ENCODE peak calls at places on chromosomes 4 and X, in ten cellular contexts. R is ovary, T is IMR-90, U is heart left ventricle, C is adrenal gland, D is transverse colon, X is A549, F is sigmoid colon, Z is lower leg skin, N is GM12891. J is an unnamed sample.

GRCh38 chrX:30577362-30577961 is at the start of gene TASL:
- DNase-seq in Z (no peak), C (no peak), R (no peak), D (peak; percentile 23), F (no peak), X (no peak), U (no peak), T (no peak), N (no peak), J (no peak)

GRCh38 chr4:10593130-10593529 is 91.4 kb downstream of the CLNK start:
- DNase-seq in U (no peak), C (no peak), X (no peak), T (no peak), R (no peak), D (no peak), F (no peak), Z (no peak), N (no peak), J (no peak)

GRCh38 chr4:10345381-10345784 is 111.8 kb downstream of the ZNF518B start:
- DNase-seq in F (no peak), R (no peak), C (no peak), D (no peak), U (no peak), N (no peak), T (no peak), X (no peak), Z (no peak), J (peak; percentile 51)

GRCh38 chr4:6991249-6991648 is 51.9 kb upstream of the TADA2B start:
- DNase-seq in X (no peak), F (no peak), U (no peak), R (no peak), T (no peak), N (no peak), D (no peak), C (no peak), Z (peak; percentile 60), J (no peak)

GRCh38 chr4:102420563-102421221 is 75.4 kb upstream of the SLC39A8 start:
- DNase-seq in D (no peak), T (peak; percentile 26), N (no peak), X (peak; percentile 22), R (no peak), C (no peak), Z (no peak), U (no peak), F (no peak), J (peak; percentile 9)

GRCh38 chrX:136525738-136526606 is 6.0 kb upstream of the VGLL1 start:
- DNase-seq in R (peak; percentile 83), N (no peak), X (peak; percentile 20), D (peak; percentile 74), U (peak; percentile 79), T (peak; percentile 85), Z (no peak), F (peak; percentile 95), C (peak; percentile 74), J (no peak)

GRCh38 chr4:23911675-23912455 is 22.0 kb upstream of the PPARGC1A start:
- DNase-seq in R (no peak), T (no peak), X (no peak), U (no peak), Z (no peak), C (no peak), N (no peak), F (no peak), D (no peak), J (no peak)

GRCh38 chr4:184732126-184732525 is 1.8 kb downstream of the CENPU start:
- DNase-seq in C (no peak), Z (no peak), D (no peak), F (no peak), X (no peak), N (no peak), T (peak; percentile 35), R (no peak), U (no peak), J (peak; percentile 17)

GRCh38 chrX:132592880-132593279 is 104.0 kb upstream of the MBNL3 start:
- DNase-seq in T (no peak), F (no peak), X (peak; percentile 1), C (peak; percentile 21), N (no peak), D (no peak), Z (no peak), R (no peak), U (no peak), J (peak; percentile 24)

GRCh38 chrX:106740193-106740780 is 13.8 kb downstream of the RNF128 start:
- DNase-seq in C (no peak), Z (no peak), F (no peak), X (no peak), N (no peak), D (no peak), R (no peak), T (no peak), U (no peak), J (no peak)

DNA sequence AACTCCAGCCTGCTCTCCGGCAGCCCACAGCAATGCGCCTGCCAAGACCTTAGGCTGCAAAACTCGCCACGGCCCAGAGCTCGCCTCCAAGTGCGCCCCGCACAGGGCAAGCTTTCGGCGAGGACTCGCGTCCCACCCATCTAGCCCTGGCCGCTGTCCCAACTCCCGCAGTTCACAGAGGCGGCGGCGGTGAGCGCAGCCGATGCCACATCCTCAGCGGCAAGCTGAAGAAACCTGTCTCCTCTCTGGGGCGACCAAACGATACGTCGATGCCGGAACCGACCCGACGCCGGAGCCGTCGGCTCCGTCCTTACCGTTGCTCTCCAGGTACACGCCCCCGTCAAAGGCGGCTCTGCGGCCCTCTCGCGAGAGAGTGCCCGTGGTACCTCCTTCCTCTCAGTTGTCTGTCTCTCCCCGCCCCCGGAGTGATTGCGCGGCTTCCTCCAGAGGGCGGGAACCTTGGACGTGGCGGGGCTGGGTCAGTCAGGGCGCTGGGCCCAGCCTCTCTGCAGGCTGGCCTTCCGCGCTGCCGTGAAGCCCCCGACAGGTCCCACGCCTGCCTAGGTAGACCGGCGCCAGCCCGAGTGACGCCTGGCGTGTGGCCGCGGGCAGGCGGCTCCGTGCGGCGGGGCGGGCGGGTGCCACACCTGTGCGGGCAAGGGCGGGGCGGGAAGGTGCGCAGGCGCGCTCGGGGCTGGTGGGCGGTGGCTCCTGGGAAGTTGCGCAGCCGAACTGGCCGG is 380 bp upstream of the RAB33B start:
- DNase-seq in U (peak; percentile 99), T (peak; percentile 97), N (peak; percentile 85), X (peak; percentile 97), F (peak; percentile 99), R (peak; percentile 97), Z (peak; percentile 100), D (peak; percentile 98), C (peak; percentile 97), J (peak; percentile 95)
- TF ChIP-seq POLR2A in U (peak; percentile 73), T (peak; percentile 94), N (peak; percentile 82), X (peak; percentile 58), F (peak; percentile 80), R (peak; percentile 75), Z (no peak), D (peak; percentile 92), C (peak; percentile 74), J (peak; percentile 95)

GRCh38 chrX:78944351-78944750 is 840 bp upstream of the P2RY10 start:
- DNase-seq in Z (no peak), U (no peak), D (no peak), C (no peak), X (no peak), F (no peak), T (no peak), N (no peak), R (no peak), J (no peak)

GRCh38 chrX:78946178-78946896 is 1.1 kb downstream of the P2RY10 start:
- DNase-seq in R (no peak), T (no peak), C (no peak), F (no peak), U (no peak), D (no peak), N (no peak), X (no peak), Z (no peak), J (no peak)

GRCh38 chrX:78950157-78950556 is 5.0 kb downstream of the P2RY10 start:
- DNase-seq in Z (no peak), T (no peak), F (no peak), C (no peak), U (no peak), D (no peak), X (no peak), N (no peak), R (no peak), J (no peak)

DNA sequence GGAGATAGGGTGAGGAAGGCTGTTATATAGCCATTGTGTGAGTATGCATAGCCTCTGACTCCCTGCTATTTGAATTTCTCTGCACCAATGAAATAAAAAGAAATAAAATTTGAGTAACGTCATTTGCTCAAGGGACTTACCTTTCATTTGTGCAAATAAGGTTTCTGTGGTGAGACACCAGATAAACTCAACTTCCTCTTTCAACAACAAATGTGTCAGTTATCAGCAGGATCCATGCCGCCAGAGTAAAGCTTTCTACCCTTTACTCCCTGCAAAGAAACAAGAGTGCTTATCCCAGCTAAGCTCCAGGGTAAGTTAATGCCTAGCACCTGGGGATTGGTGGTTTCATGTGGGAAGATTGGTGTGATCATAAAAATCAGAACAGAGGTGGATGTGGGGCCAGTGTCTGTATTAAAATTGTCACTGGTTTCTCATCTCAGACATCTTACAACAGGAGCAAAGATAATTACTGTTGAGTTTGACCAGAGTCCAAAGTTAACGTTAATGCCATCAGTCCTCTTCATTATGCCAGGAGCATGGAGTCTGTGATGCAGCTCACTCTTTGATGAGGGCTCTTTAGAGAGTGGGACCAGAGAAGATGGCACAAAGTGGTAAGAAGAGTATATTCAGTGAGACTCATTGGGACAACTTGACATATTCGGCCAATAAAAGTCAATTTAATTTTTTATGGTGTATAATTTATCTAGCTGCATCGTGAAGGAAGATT is at the start of gene P2RY10:
- DNase-seq in T (no peak), X (no peak), C (no peak), R (no peak), N (no peak), Z (no peak), D (peak; percentile 24), F (no peak), U (no peak), J (no peak)
- TF ChIP-seq POLR2A in T (no peak), X (no peak), C (no peak), R (no peak), N (peak; percentile 88), Z (no peak), D (peak; percentile 60), F (no peak), U (no peak), J (no peak)

GRCh38 chr4:8710416-8710815 is 117.9 kb downstream of the CPZ start:
- DNase-seq in F (peak; percentile 39), Z (peak; percentile 63), N (no peak), R (no peak), C (no peak), D (peak; percentile 2), T (no peak), U (no peak), X (no peak), J (no peak)
- TF ChIP-seq POLR2A in F (no peak), Z (no peak), N (no peak), R (no peak), C (no peak), D (no peak), T (no peak), U (no peak), X (no peak), J (no peak)

DNA sequence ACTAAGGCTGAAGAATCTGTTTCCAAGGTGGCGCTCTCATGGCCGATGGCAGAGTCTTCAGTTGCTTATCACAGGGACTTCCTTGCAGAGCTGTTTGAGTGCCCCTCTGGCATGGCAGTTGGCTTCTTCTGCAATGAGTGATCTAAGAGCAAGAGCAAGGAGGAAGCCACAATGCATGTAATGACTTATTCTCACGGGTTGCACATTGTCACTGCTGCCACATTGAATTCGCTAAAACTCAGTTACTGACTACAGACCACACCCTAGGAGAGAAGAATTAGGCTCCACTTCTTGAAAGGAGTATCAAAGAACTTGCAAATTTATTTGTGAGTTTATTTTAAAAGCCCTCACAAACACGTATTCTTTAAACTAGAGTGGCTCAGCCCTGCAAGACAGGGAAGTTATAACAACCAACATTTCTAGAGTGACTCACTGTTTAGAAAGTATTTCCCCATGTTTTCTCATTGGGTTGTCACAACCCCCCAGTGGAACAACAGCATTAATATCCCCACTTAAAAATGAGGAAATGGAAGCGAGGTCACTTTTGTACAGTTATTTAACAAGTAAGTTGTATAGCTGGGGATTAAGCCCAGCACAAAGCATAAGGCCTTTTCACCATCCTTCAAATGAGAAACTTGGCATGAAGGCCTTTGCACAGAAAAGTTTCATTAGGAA is 32.4 kb upstream of the RBPJ start:
- DNase-seq in N (no peak), R (no peak), X (peak; percentile 5), C (no peak), U (peak; percentile 31), T (peak; percentile 77), D (no peak), F (no peak), Z (no peak), J (peak; percentile 9)
- TF ChIP-seq POLR2A in N (no peak), R (no peak), X (no peak), C (no peak), U (no peak), T (no peak), D (no peak), F (no peak), Z (no peak), J (no peak)

J was measured in erythroblast.